ENCODE peak calls at places on chromosome 4, in nine cellular contexts. U is brain microvascular endothelial cell, J is adrenal gland, Z is GM13976, M is dorsolateral prefrontal cortex, H is SK-N-SH, R is cardiac muscle cell, I is kidney, E is fibroblast of lung. C is an unnamed sample.
A peak's percentile ranks its signal among the peaks of the same experiment; 100 is the strongest.

GRCh38 chr4:79865253-79865652 is 207.8 kb downstream of the ANTXR2 start:
- DNase-seq in U (peak; percentile 55), J (no peak), Z (no peak), M (no peak), H (no peak), R (no peak), I (no peak), E (peak; percentile 89), C (no peak)

GRCh38 chr4:26779674-26780073 is 81.0 kb upstream of the STIM2 start:
- DNase-seq in U (no peak), J (no peak), Z (no peak), M (peak; percentile 25), H (no peak), R (no peak), I (no peak), E (peak; percentile 75), C (no peak)

GRCh38 chr4:170226288-170226687 is 136.5 kb upstream of the AADAT start:
- DNase-seq in U (no peak), J (no peak), Z (no peak), M (no peak), H (no peak), R (no peak), I (no peak), E (no peak), C (peak; percentile 63)

GRCh38 chr4:48813984-48814383 is 16.9 kb upstream of the OCIAD1 start:
- DNase-seq in U (no peak), J (no peak), Z (peak; percentile 45), M (no peak), H (no peak), R (no peak), I (no peak), E (no peak), C (no peak)

GRCh38 chr4:102454278-102454677 is 46.9 kb upstream of the NFKB1 start:
- DNase-seq in U (no peak), J (no peak), Z (no peak), M (no peak), H (no peak), R (no peak), I (no peak), E (no peak), C (no peak)

GRCh38 chr4:23373269-23373668 is 516.6 kb downstream of the PPARGC1A start:
- DNase-seq in U (peak; percentile 23), J (peak; percentile 17), Z (no peak), M (no peak), H (no peak), R (peak; percentile 87), I (peak; percentile 18), E (peak; percentile 97), C (peak; percentile 79)

GRCh38 chr4:10622728-10623127 is 61.8 kb downstream of the CLNK start:
- DNase-seq in U (no peak), J (no peak), Z (peak; percentile 63), M (no peak), H (no peak), R (no peak), I (no peak), E (no peak), C (no peak)

GRCh38 chr4:39526810-39527295 is 386 bp downstream of the UGDH start:
- DNase-seq in U (no peak), J (no peak), Z (peak; percentile 56), M (no peak), H (no peak), R (no peak), I (no peak), E (peak; percentile 24), C (no peak)

GRCh38 chr4:139639654-139640053 is 26.0 kb upstream of the MGST2 start:
- DNase-seq in U (no peak), J (no peak), Z (no peak), M (no peak), H (no peak), R (no peak), I (no peak), E (no peak), C (no peak)

GRCh38 chr4:8297141-8297601 is 27.6 kb downstream of the HTRA3 start:
- DNase-seq in U (no peak), J (no peak), Z (no peak), M (no peak), H (no peak), R (no peak), I (peak; percentile 51), E (no peak), C (no peak)

GRCh38 chr4:119587796-119588195 is 40.8 kb downstream of the PDE5A start:
- DNase-seq in U (no peak), J (no peak), Z (no peak), M (no peak), H (no peak), R (no peak), I (no peak), E (peak; percentile 30), C (no peak)

GRCh38 chr4:140049024-140049923 is 104.7 kb downstream of the MAML3 start:
- DNase-seq in U (peak; percentile 55), J (peak; percentile 62), Z (no peak), M (peak; percentile 65), H (peak; percentile 62), R (peak; percentile 67), I (no peak), E (peak; percentile 70), C (peak; percentile 26)

GRCh38 chr4:173248690-173249089 is 80.1 kb downstream of the GALNT7 start:
- DNase-seq in U (no peak), J (no peak), Z (no peak), M (no peak), H (no peak), R (no peak), I (no peak), E (no peak), C (no peak)

GRCh38 chr4:6692806-6693205 is 872 bp upstream of the S100P start:
- DNase-seq in U (no peak), J (no peak), Z (no peak), M (no peak), H (no peak), R (no peak), I (no peak), E (no peak), C (peak; percentile 25)

GRCh38 chr4:109111031-109111430 is 191.4 kb downstream of the COL25A1 start:
- DNase-seq in U (no peak), J (no peak), Z (no peak), M (no peak), H (no peak), R (no peak), I (no peak), E (no peak), C (no peak)

DNA sequence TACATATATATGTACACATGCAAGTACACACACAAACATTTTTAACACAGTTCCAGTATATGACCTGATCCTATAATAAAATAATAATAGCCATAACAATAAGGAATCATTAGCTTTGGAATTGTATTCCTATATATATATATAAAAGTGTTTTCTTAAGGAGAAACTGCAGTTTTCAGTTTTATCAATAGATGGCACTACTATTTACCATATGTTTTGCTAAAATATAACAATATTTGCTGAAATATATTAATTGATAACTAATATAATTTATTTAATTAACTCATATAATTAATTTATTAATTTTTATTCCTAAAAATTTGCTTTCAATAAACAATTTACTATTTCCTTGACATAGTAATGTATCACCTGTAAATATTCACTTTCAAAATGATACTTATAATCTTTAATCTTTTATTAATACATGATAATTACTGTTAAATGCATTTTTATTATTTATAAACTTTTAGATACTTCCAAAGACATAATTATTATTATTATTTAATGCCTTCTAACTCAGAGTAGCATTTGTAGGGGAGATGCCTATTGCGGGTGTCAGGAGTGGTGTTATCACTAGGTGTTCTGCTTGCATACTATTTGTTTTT is 599.5 kb downstream of the FSTL5 start:
- DNase-seq in U (no peak), J (no peak), Z (no peak), M (no peak), H (no peak), R (peak; percentile 8), I (no peak), E (peak; percentile 25), C (no peak)
- TF ChIP-seq CTCF in U (peak; percentile 10), J (no peak), Z (no peak), M (peak; percentile 60), H (peak; percentile 55), R (peak; percentile 35), I (no peak), E (no peak), C (no peak)

GRCh38 chr4:13109536-13109935 is 374.6 kb downstream of the RAB28 start:
- DNase-seq in U (no peak), J (no peak), Z (no peak), M (no peak), H (no peak), R (no peak), I (no peak), E (no peak), C (no peak)

GRCh38 chr4:13112030-13112429 is 372.1 kb downstream of the RAB28 start:
- DNase-seq in U (no peak), J (no peak), Z (no peak), M (no peak), H (no peak), R (no peak), I (no peak), E (no peak), C (no peak)

GRCh38 chr4:13103382-13104015 is 380.6 kb downstream of the RAB28 start:
- DNase-seq in U (no peak), J (no peak), Z (no peak), M (no peak), H (no peak), R (no peak), I (no peak), E (no peak), C (no peak)

GRCh38 chr4:13102344-13102743 is 381.8 kb downstream of the RAB28 start:
- DNase-seq in U (no peak), J (no peak), Z (no peak), M (no peak), H (no peak), R (no peak), I (no peak), E (peak; percentile 24), C (no peak)

GRCh38 chr4:13108096-13108495 is 376.0 kb downstream of the RAB28 start:
- DNase-seq in U (no peak), J (no peak), Z (no peak), M (no peak), H (no peak), R (no peak), I (no peak), E (no peak), C (no peak)
- TF ChIP-seq CTCF in U (peak; percentile 17), J (no peak), Z (no peak), M (no peak), H (no peak), R (no peak), I (no peak), E (no peak), C (no peak)

GRCh38 chr4:20423420-20423819 is 171.7 kb downstream of the SLIT2 start:
- DNase-seq in U (no peak), J (no peak), Z (no peak), M (no peak), H (no peak), R (no peak), I (no peak), E (no peak), C (no peak)
- TF ChIP-seq CTCF in U (no peak), J (no peak), Z (no peak), M (no peak), H (peak; percentile 11), R (no peak), I (no peak), E (no peak), C (no peak)

DNA sequence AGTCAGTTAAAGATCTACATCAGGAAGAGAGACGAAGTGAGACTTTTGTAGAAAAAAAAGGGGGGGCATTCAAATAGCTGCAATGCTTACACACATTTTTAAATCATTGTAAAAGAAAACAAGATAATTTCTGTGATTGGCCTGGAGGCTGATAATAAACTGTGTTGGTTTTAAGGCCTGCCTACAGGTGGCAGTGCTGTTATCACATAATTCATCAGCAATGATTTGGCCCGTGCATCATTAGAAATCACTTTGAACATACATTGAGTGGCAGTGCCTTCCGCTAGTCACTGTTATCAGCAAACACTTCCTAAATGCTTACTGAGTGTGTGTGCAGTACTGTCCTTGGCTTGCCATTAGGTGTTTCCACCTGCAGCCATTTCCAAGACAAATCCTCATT is 831.9 kb downstream of the TRIML1 start:
- DNase-seq in U (peak; percentile 34), J (no peak), Z (no peak), M (no peak), H (peak; percentile 9), R (no peak), I (no peak), E (peak; percentile 5), C (peak; percentile 1)
- TF ChIP-seq CTCF in U (peak; percentile 64), J (no peak), Z (no peak), M (peak; percentile 38), H (peak; percentile 45), R (no peak), I (peak; percentile 45), E (peak; percentile 23), C (no peak)